ENCODE peak calls at places on chromosomes 5 and 9, in four cellular contexts. E is heart left ventricle, X is upper lobe of left lung, M is tibial nerve. L is an unnamed sample.
A peak's percentile ranks its signal among the peaks of the same experiment; 100 is the strongest.

GRCh38 chr5:14069021-14069420 is 74.1 kb upstream of the TRIO start:
- DNase-seq in E (no peak), X (no peak), M (no peak), L (no peak)

GRCh38 chr5:181217111-181217804 is 5.8 kb upstream of the TRIM41 start:
- DNase-seq in E (peak; percentile 78), X (no peak), M (no peak), L (no peak)

GRCh38 chr9:91208837-91209236 is 152.9 kb downstream of the AUH start:
- DNase-seq in E (no peak), X (no peak), M (no peak), L (no peak)

GRCh38 chr9:113573303-113573958 is 109.9 kb downstream of the RGS3 start:
- DNase-seq in E (peak; percentile 57), X (peak; percentile 14), M (no peak), L (no peak)

GRCh38 chr9:12094051-12094450 is 599.1 kb upstream of the TYRP1 start:
- DNase-seq in E (no peak), X (no peak), M (no peak), L (no peak)

GRCh38 chr5:150622157-150622556 is 18.3 kb upstream of the SYNPO start:
- DNase-seq in E (no peak), X (no peak), M (no peak), L (no peak)

GRCh38 chr9:137351781-137352501 is 49.9 kb upstream of the NRARP start:
- DNase-seq in E (no peak), X (no peak), M (no peak), L (no peak)

GRCh38 chr9:125137200-125137599 is 6.1 kb downstream of the SCAI start:
- DNase-seq in E (no peak), X (no peak), M (no peak), L (no peak)

GRCh38 chr9:93125331-93125894 is 8.6 kb downstream of the NINJ1 start:
- DNase-seq in E (peak; percentile 9), X (no peak), M (peak; percentile 3), L (peak; percentile 5)

GRCh38 chr9:72474676-72475075 is 46.7 kb upstream of the TMC1 start:
- DNase-seq in E (no peak), X (no peak), M (no peak), L (no peak)

GRCh38 chr9:34506623-34507022 is 16.2 kb downstream of the ENHO start:
- DNase-seq in E (no peak), X (no peak), M (no peak), L (no peak)

GRCh38 chr9:107175039-107175438 is 108.0 kb upstream of the RAD23B start:
- DNase-seq in E (peak; percentile 66), X (no peak), M (no peak), L (peak; percentile 91)

GRCh38 chr5:176541338-176542134 is 4.3 kb upstream of the RNF44 start:
- DNase-seq in E (no peak), X (peak; percentile 91), M (no peak), L (no peak)

GRCh38 chr9:98781588-98782383 is 14.6 kb downstream of the ANKS6 start:
- DNase-seq in E (no peak), X (peak; percentile 82), M (no peak), L (no peak)

GRCh38 chr9:87883990-87884389 is 1.3 kb downstream of the SPATA31E1 start:
- DNase-seq in E (no peak), X (no peak), M (no peak), L (no peak)

GRCh38 chr9:27791311-27791710 is 218.0 kb upstream of the C9orf72 start:
- DNase-seq in E (no peak), X (no peak), M (no peak), L (no peak)

GRCh38 chr9:126158591-126159519 is 167.8 kb upstream of the MVB12B start:
- DNase-seq in E (no peak), X (no peak), M (no peak), L (no peak)

GRCh38 chr5:2465383-2465782 is 286.1 kb downstream of the IRX2 start:
- DNase-seq in E (no peak), X (no peak), M (no peak), L (no peak)

GRCh38 chr5:148403344-148403743 is 19.6 kb downstream of the FBXO38 start:
- DNase-seq in E (no peak), X (no peak), M (no peak), L (no peak)

GRCh38 chr5:138985256-138985655 is 110.1 kb upstream of the LRRTM2 start:
- DNase-seq in E (no peak), X (no peak), M (no peak), L (no peak)

GRCh38 chr5:176152191-176152932 is 85.9 kb upstream of the SIMC1 start:
- DNase-seq in E (no peak), X (no peak), M (no peak), L (no peak)

GRCh38 chr5:146296245-146296644 is 42.4 kb upstream of the POU4F3 start:
- DNase-seq in E (no peak), X (no peak), M (no peak), L (no peak)

GRCh38 chr9:136847065-136847826 is 2.0 kb upstream of the PHPT1 start:
- DNase-seq in E (peak; percentile 88), X (peak; percentile 57), M (no peak), L (no peak)

GRCh38 chr5:144207875-144208444 is 37.3 kb downstream of the KCTD16 start:
- DNase-seq in E (no peak), X (no peak), M (no peak), L (no peak)

GRCh38 chr9:123929177-123929869 is 603 bp downstream of the DENND1A start:
- DNase-seq in E (no peak), X (no peak), M (no peak), L (peak; percentile 13)
- TF ChIP-seq POLR2A in E (no peak), X (no peak), M (no peak), L (no peak)

GRCh38 chr5:76252437-76252836 is 150.6 kb upstream of the IQGAP2 start:
- DNase-seq in E (no peak), X (no peak), M (no peak), L (no peak)
- H3K27ac ChIP-seq in E (no peak overlapping the region), X (no peak overlapping the region), M (no peak overlapping the region), L (no peak overlapping the region)

DNA sequence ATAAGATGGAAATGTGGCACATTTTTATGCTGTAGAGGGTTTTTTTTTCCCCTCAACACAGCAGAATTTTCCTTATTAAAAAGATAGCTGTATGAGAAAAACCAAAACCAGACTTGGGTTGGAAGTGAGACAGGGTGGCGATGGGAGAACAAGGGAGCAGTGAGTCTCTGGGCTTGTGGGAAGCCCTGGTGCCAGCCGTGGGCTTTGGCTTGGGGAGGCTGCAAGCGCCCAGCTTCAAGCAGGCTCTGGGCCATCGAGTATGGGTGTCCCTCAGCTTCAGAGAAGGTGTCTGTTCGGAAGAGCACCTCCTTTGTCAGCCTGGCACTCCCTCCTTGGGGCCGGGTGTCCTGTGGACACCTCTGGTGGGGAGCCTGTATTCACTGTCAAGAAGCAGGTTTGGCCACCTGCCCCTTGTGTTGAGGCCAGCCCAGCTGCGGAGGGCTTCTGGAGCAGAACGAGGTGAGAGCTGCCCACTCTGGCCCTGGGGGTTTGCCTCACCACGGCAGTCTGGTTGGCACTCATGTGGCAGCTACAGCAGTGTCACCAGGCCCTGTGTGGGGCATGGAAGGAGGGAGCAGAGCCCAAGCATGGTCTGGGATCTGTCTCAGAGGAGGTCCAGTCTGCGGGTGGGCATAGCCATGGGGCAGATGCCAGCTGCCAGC is 37.6 kb upstream of the ANGPTL2 start:
- DNase-seq in E (no peak), X (no peak), M (no peak), L (no peak)
- H3K4me1 ChIP-seq in E (peaks cover 48% of the 10 kb centered on the region), X (peaks cover 5% of the 10 kb centered on the region), M (peaks cover 24% of the 10 kb centered on the region), L (peaks cover 42% of the 10 kb centered on the region)

DNA sequence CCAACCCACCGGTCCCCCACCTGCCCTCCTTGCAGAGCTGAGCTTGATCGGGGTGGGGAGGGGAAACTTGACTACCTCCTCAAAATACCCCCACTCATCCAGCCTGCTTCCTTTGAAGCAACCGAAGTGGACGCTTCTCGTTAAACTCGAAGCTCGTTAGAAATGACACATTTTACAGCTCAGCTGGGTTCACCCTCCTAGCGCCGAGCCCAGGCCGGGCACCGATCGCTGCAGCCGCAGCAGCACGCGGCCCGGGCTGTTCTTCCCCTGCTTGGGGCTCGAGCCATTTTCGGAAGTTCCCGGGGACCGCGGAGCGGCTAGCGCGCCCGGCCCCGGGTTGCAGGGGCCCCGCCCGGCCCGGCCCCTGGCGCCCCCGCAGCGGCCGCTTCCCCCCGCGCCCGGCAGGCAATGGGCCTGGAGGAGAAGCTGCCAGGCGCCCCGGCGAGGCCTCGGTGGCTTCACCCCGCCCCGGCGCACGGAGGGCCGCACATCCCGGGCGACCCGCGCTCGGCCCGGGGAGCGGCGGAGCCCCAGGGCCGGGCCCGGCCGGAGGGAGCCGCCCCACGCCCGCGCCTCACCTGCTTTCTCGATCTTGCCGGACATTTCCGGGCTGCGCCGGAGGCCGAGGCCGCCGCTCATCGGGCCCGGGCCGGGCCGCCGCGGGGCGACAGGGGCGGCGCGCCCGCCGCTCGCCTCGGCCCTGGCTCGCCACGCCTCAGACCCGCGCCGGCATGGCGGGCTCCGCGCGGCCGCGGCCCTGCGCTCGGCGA is 499 bp downstream of the RAPGEF1 start:
- DNase-seq in E (peak; percentile 78), X (peak; percentile 51), M (no peak), L (no peak)
- TF ChIP-seq POLR2A in E (no peak), X (no peak), M (no peak), L (peak; percentile 20)

DNA sequence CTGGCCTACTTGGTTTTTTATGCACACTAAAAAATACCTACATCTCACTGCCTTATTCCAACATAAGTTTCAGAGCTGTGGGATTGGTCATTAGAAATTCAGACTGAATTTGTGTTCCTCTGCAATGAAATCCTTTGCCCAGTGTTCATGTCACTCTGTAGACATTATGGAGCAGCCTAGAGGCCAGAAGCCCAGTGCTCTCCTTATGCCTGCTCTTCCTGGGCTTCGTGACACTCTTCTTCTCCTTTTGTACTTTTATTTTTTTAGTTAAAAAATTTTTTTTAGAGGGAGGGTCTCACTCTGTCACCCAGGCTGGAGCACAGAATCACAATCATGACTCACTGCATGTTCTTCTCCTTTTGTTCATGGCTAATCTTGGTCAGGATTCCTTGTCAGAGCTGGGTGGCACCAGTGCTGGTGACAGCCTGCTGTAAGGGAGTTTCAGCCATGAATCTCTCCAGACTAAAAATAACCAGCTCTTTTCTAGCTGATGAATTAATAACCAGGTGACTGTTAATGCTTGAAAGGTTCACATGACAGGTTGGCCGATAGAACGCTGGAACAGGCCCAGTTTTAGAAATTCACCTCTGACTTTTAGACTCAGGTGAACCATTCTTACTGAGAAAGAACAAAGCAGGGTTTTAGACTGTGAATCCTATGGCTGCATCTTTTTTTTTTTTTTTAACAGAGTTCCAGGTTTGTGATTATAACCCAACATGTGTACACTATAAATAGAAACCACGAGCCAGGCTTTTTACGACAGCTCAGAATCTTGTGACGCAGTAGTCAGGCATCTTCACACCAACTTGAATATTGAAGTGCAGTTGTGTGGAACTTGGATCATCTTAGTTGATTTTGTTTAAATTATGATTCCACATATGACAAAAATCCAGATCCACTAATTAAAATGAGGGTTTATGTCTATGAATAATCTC is 34.0 kb upstream of the C5orf47 start:
- DNase-seq in E (no peak), X (no peak), M (no peak), L (peak; percentile 40)
- H3K27ac ChIP-seq in E (peak overlapping the region; percentile 88), X (no peak overlapping the region), M (no peak overlapping the region), L (peak overlapping the region; percentile 86)

GRCh38 chr5:125011419-125011818 is 265.0 kb upstream of the ZNF608 start:
- DNase-seq in E (no peak), X (no peak), M (no peak), L (no peak)
- H3K4me1 ChIP-seq in E (no peaks in the 10 kb centered on the region), X (no peaks in the 10 kb centered on the region), M (no peaks in the 10 kb centered on the region), L (no peaks in the 10 kb centered on the region)

GRCh38 chr5:134142806-134143205 is 28.3 kb downstream of the TCF7 start:
- DNase-seq in E (no peak), X (peak; percentile 17), M (no peak), L (peak; percentile 8)
- TF ChIP-seq POLR2A in E (no peak), X (no peak), M (no peak), L (no peak)

L was measured in gastrocnemius medialis.